ENCODE peak calls at places on chromosomes 1 and 21, in five cellular contexts. One of them, this sample, is unnamed.
A peak's percentile ranks its signal among the peaks of the same experiment; 100 is the strongest.

GRCh38 chr1:3785458-3786157 is 10.7 kb downstream of the LRRC47 start:
- DNase-seq in progenitor cell of endocrine pancreas: no peak
- DNase-seq in T-helper 1 cell: no peak
- DNase-seq in T-cell: no peak
- DNase-seq in ACHN: no peak
- DNase-seq in this sample: no peak

GRCh38 chr1:56820755-56821461 is 1.7 kb upstream of the FYB2 start:
- DNase-seq in T-cell: peak; percentile 33
- DNase-seq in ACHN: peak; percentile 67
- DNase-seq in progenitor cell of endocrine pancreas: peak; percentile 86
- DNase-seq in T-helper 1 cell: peak; percentile 43
- DNase-seq in this sample: peak; percentile 53

GRCh38 chr1:87424541-87424940 is 95.9 kb downstream of the LMO4 start:
- DNase-seq in progenitor cell of endocrine pancreas: no peak
- DNase-seq in T-cell: no peak
- DNase-seq in ACHN: no peak
- DNase-seq in T-helper 1 cell: no peak
- DNase-seq in this sample: no peak

GRCh38 chr21:36466061-36466511 is 13.8 kb downstream of the CLDN14 start:
- DNase-seq in T-cell: no peak
- DNase-seq in progenitor cell of endocrine pancreas: no peak
- DNase-seq in ACHN: no peak
- DNase-seq in T-helper 1 cell: no peak
- DNase-seq in this sample: no peak

GRCh38 chr21:45981641-45982255 is at the start of gene COL6A1:
- DNase-seq in progenitor cell of endocrine pancreas: peak; percentile 62
- DNase-seq in T-cell: peak; percentile 35
- DNase-seq in ACHN: peak; percentile 37
- DNase-seq in T-helper 1 cell: no peak
- DNase-seq in this sample: no peak

GRCh38 chr1:12152106-12152891 is 14.5 kb upstream of the TNFRSF1B start:
- DNase-seq in T-helper 1 cell: no peak
- DNase-seq in ACHN: no peak
- DNase-seq in progenitor cell of endocrine pancreas: no peak
- DNase-seq in T-cell: no peak
- DNase-seq in this sample: no peak

GRCh38 chr1:12294076-12294475 is 64.2 kb downstream of the VPS13D start:
- DNase-seq in ACHN: no peak
- DNase-seq in progenitor cell of endocrine pancreas: no peak
- DNase-seq in T-cell: no peak
- DNase-seq in T-helper 1 cell: no peak
- DNase-seq in this sample: no peak

GRCh38 chr1:2650967-2651645 is 18.3 kb upstream of the MMEL1 start:
- DNase-seq in ACHN: no peak
- DNase-seq in progenitor cell of endocrine pancreas: no peak
- DNase-seq in T-cell: no peak
- DNase-seq in T-helper 1 cell: no peak
- DNase-seq in this sample: no peak

GRCh38 chr1:184322253-184322652 is 64.6 kb upstream of the C1orf21 start:
- DNase-seq in ACHN: no peak
- DNase-seq in T-helper 1 cell: no peak
- DNase-seq in progenitor cell of endocrine pancreas: no peak
- DNase-seq in T-cell: no peak
- DNase-seq in this sample: no peak